ENCODE peak calls at places on chromosomes 6 and 20, in eight cellular contexts. Z, Q, R, M, X, G, I and U are unnamed samples.

GRCh38 chr20:45518282-45518681 is 2.9 kb upstream of the SPINT3 start:
- DNase-seq in I (no peak), X (no peak), R (no peak), Z (no peak), G (no peak), Q (no peak), M (no peak), U (no peak)

GRCh38 chr6:162862462-162862861 is 134.7 kb downstream of the PACRG start:
- DNase-seq in G (no peak), R (no peak), M (no peak), Q (peak), I (no peak), Z (no peak), X (no peak), U (no peak)

GRCh38 chr6:8619853-8620252 is 184.5 kb upstream of the SLC35B3 start:
- DNase-seq in I (no peak), R (no peak), X (no peak), G (no peak), Q (no peak), M (no peak), Z (no peak), U (no peak)

GRCh38 chr20:9927224-9927623 is 88.3 kb upstream of the PAK5 start:
- DNase-seq in R (no peak), M (no peak), X (no peak), I (no peak), Q (no peak), Z (no peak), G (no peak), U (no peak)

GRCh38 chr20:3068986-3069900 is 2.2 kb upstream of the OXT start:
- DNase-seq in Z (peak), R (peak), X (peak), M (no peak), G (peak), Q (peak), I (no peak), U (no peak)

GRCh38 chr6:55445648-55446204 is 118.5 kb downstream of the GFRAL start:
- DNase-seq in X (peak), I (no peak), Z (peak), R (no peak), M (peak), Q (no peak), G (peak), U (peak)

GRCh38 chr20:62350629-62351422 is 16.3 kb downstream of the LAMA5 start:
- DNase-seq in Z (no peak), G (no peak), R (no peak), I (no peak), X (no peak), Q (no peak), M (no peak), U (no peak)

GRCh38 chr20:1334761-1335160 is 5.8 kb upstream of the SDCBP2 start:
- DNase-seq in R (no peak), I (no peak), Q (peak), X (no peak), G (no peak), Z (no peak), M (peak), U (peak)

GRCh38 chr6:9710574-9710973 is 704.3 kb downstream of the TFAP2A start:
- DNase-seq in G (no peak), Q (no peak), Z (no peak), I (no peak), R (no peak), M (no peak), X (no peak), U (no peak)

GRCh38 chr6:78525961-78526360 is 341.4 kb upstream of the IRAK1BP1 start:
- DNase-seq in I (no peak), Q (no peak), M (no peak), X (no peak), Z (no peak), G (no peak), R (no peak), U (no peak)

GRCh38 chr6:161169690-161170089 is 104.2 kb downstream of the AGPAT4 start:
- DNase-seq in G (no peak), R (peak), Z (no peak), X (peak), I (no peak), Q (peak), M (peak), U (no peak)

GRCh38 chr6:108295676-108296075 is 822 bp downstream of the AFG1L start:
- DNase-seq in M (peak), I (no peak), Z (no peak), R (no peak), G (no peak), Q (no peak), X (no peak), U (no peak)

GRCh38 chr6:134768936-134769335 is 181.0 kb downstream of the ALDH8A1 start:
- DNase-seq in R (no peak), Z (no peak), G (no peak), I (no peak), M (no peak), Q (no peak), X (no peak), U (no peak)